ENCODE peak calls at places on chromosomes 2 and 18, in seven cellular contexts. X is IMR-90, C is neuronal stem cell, H is H9, Z is mesendoderm, N is H1, R is trophoblast cell. E is an unnamed sample.

GRCh38 chr2:218805627-218806026 is 23.7 kb downstream of the CYP27A1 start:
- DNase-seq in X (peak; percentile 80), C (no peak), H (no peak), Z (peak; percentile 43), N (no peak), R (no peak), E (peak; percentile 87)

GRCh38 chr2:23504591-23504990 is 119.6 kb downstream of the KLHL29 start:
- DNase-seq in X (no peak), C (no peak), H (no peak), Z (no peak), N (no peak), R (no peak), E (no peak)

GRCh38 chr2:239962890-239963591 is 62.1 kb downstream of the NDUFA10 start:
- DNase-seq in X (no peak), C (no peak), H (no peak), Z (no peak), N (no peak), R (no peak), E (no peak)

GRCh38 chr18:36412778-36413177 is 115.3 kb downstream of the FHOD3 start:
- DNase-seq in X (no peak), C (no peak), H (peak; percentile 58), Z (peak; percentile 68), N (no peak), R (peak; percentile 53), E (no peak)

GRCh38 chr2:218834685-218835084 is 3.1 kb upstream of the PRKAG3 start:
- DNase-seq in X (no peak), C (no peak), H (no peak), Z (no peak), N (no peak), R (no peak), E (no peak)

GRCh38 chr2:128086244-128086643 is 4.8 kb upstream of the UGGT1 start:
- DNase-seq in X (no peak), C (no peak), H (no peak), Z (no peak), N (no peak), R (no peak), E (no peak)

GRCh38 chr18:49007663-49008062 is 56.9 kb upstream of the SMAD7 start:
- DNase-seq in X (no peak), C (no peak), H (no peak), Z (no peak), N (no peak), R (no peak), E (no peak)

GRCh38 chr2:26577442-26578433 is 63.4 kb downstream of the CIB4 start:
- DNase-seq in X (peak; percentile 49), C (peak; percentile 69), H (peak; percentile 85), Z (peak; percentile 75), N (peak; percentile 90), R (peak; percentile 30), E (peak; percentile 57)

GRCh38 chr2:112840068-112840445 is 3.5 kb upstream of the IL1B start:
- DNase-seq in X (no peak), C (no peak), H (no peak), Z (no peak), N (no peak), R (no peak), E (no peak)

GRCh38 chr2:208542465-208543041 is 136.0 kb downstream of the PTH2R start:
- DNase-seq in X (no peak), C (no peak), H (no peak), Z (no peak), N (no peak), R (no peak), E (no peak)

GRCh38 chr18:63439334-63439733 is 17.1 kb upstream of the VPS4B start:
- DNase-seq in X (peak; percentile 70), C (peak; percentile 63), H (peak; percentile 67), Z (peak; percentile 84), N (peak; percentile 61), R (peak; percentile 54), E (peak; percentile 72)

GRCh38 chr2:205700331-205701132 is 18.2 kb downstream of the NRP2 start:
- DNase-seq in X (peak; percentile 90), C (no peak), H (peak; percentile 67), Z (peak; percentile 88), N (no peak), R (no peak), E (peak; percentile 96)

GRCh38 chr2:3480352-3481010 is 38.9 kb downstream of the ADI1 start:
- DNase-seq in X (no peak), C (no peak), H (no peak), Z (no peak), N (no peak), R (no peak), E (no peak)

GRCh38 chr2:86337235-86338099 is at the start of gene REEP1:
- DNase-seq in X (no peak), C (peak; percentile 33), H (peak; percentile 43), Z (peak; percentile 23), N (no peak), R (peak; percentile 82), E (peak; percentile 3)

GRCh38 chr2:68709421-68709911 is 25.1 kb upstream of the ARHGAP25 start:
- DNase-seq in X (peak; percentile 67), C (peak; percentile 38), H (peak; percentile 41), Z (peak; percentile 71), N (peak; percentile 52), R (no peak), E (peak; percentile 75)

GRCh38 chr2:106158871-106159270 is 35.2 kb downstream of the UXS1 start:
- DNase-seq in X (no peak), C (no peak), H (no peak), Z (no peak), N (no peak), R (no peak), E (no peak)

GRCh38 chr2:241774419-241775222 is 2.0 kb upstream of the GAL3ST2 start:
- DNase-seq in X (peak; percentile 79), C (no peak), H (peak; percentile 28), Z (no peak), N (peak; percentile 45), R (no peak), E (peak; percentile 20)

GRCh38 chr2:10238396-10238795 is 64.3 kb upstream of the HPCAL1 start:
- DNase-seq in X (no peak), C (no peak), H (no peak), Z (no peak), N (no peak), R (no peak), E (no peak)
- H3K79me1 ChIP-seq in X (no peaks in the 10 kb centered on the region), C (no peaks in the 10 kb centered on the region), H (no peaks in the 10 kb centered on the region), Z (no peaks in the 10 kb centered on the region), N (no peaks in the 10 kb centered on the region), R (no peaks in the 10 kb centered on the region), E (no peaks in the 10 kb centered on the region)

DNA sequence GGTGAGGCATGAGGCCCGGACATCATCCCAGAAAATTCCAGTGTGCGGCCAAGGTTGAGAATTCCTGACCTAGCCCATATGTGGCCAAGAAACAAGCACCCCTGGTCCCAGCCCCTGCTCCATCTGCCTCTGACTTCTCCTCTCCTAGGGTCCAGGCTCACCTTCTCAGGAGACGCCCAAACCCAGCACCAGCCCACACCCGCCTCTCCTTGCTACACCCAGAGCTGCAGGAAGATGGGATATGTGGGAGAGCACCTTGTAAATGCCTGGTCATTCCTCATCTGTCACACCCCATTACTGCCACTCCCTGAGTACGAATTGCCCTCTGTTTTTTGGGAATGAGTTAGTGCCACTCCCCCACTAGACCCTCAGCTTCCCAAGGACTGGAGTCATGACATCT is 7.3 kb upstream of the ATP6V1B1 start:
- DNase-seq in X (no peak), C (no peak), H (no peak), Z (no peak), N (no peak), R (no peak), E (no peak)
- H3K4ac ChIP-seq in X (no peak overlapping the region), C (no peak overlapping the region), H (no peak overlapping the region), Z (no peak overlapping the region), N (no peak overlapping the region), R (no peak overlapping the region), E (no peak overlapping the region)

DNA sequence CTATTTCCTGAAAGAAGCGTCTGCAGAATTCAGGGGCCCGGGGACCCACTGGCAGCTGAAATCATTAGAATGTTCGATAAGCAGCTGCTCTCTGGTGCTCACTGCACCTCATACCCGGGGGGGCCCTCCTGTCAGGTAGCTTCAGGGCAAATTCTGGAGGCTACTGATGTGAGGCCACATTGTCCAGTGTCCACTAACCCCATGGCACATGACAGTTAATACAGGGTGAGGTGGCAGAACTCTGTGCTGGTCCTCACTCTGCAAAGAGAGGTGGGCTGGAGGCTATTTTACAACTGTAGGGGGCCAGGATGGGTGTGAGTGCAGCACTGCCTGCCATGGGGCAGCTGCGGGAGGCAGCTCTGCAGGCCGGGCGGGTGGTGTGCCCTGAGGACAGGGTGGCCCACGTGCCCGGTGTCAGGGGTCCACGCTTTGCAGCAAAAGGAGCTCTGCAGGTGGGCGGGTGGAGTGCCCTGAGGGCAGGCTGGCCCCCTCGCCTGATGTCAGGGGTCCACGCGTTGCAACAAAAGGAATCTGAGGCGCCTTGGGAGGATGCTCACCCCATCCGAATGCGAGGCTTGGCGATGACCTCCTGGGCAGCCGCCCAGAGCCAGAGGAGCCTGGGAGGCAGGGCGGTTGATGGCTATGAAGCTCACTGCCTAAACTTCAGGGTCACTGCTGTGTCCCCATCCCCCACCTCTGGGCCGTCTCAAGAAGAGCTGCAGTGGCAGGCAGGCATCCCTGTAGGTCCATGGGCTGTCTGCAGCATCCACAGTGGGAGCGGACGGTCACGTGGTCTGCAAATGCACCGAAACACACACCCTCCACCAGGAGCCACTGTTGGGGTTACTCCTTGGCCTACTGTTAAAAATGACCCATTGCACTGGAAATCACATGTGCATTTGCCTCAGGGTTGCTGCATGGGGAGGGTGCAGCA is 207.0 kb upstream of the SALL3 start:
- DNase-seq in X (no peak), C (no peak), H (no peak), Z (no peak), N (no peak), R (no peak), E (no peak)
- H3K79me1 ChIP-seq in X (no peaks in the 10 kb centered on the region), C (peaks cover 2% of the 10 kb centered on the region), H (no peaks in the 10 kb centered on the region), Z (no peaks in the 10 kb centered on the region), N (no peaks in the 10 kb centered on the region), R (no peaks in the 10 kb centered on the region), E (no peaks in the 10 kb centered on the region)

GRCh38 chr2:111656893-111657292 is 227.1 kb downstream of the ANAPC1 start:
- DNase-seq in X (no peak), C (no peak), H (no peak), Z (no peak), N (no peak), R (no peak), E (no peak)

GRCh38 chr2:111656436-111656835 is 227.6 kb downstream of the ANAPC1 start:
- DNase-seq in X (no peak), C (no peak), H (no peak), Z (no peak), N (no peak), R (no peak), E (no peak)

GRCh38 chr2:111654829-111655228 is 229.2 kb downstream of the ANAPC1 start:
- DNase-seq in X (no peak), C (no peak), H (no peak), Z (no peak), N (no peak), R (peak; percentile 46), E (no peak)

GRCh38 chr2:111659361-111660281 is 224.4 kb downstream of the ANAPC1 start:
- DNase-seq in X (peak; percentile 85), C (no peak), H (peak; percentile 73), Z (peak; percentile 53), N (no peak), R (peak; percentile 75), E (peak; percentile 71)

DNA sequence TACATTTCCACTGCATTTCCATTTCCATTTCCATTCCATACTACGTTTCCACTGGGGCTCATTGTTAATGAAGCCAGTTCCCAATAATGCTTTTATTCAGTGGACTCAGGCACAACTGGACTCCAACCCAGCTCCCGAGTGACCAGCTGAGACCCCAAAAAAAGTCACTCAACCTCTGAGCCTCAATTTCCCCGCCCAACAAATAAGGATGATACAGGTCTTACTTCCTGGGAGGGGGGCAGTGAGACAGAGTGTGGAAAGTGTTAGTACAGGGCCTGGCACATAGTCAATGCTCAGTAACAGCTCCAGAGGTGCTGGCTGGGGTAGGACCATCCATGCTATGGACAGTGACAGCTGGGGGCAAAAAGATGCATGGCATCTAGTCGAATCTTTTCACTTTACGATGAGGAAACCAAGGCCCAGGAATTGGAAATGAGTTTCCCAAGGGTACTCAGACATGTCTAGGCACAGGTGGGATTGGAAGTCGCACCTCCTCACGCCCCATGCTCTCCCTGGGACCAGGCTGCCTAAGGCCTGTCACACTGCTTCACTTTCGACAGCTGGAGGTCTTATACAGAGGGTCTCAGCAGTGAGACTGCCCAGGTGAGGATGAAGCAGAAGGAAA is 226.5 kb downstream of the ANAPC1 start:
- DNase-seq in X (no peak), C (no peak), H (no peak), Z (no peak), N (no peak), R (no peak), E (no peak)
- H3K4ac ChIP-seq in X (no peak overlapping the region), C (no peak overlapping the region), H (no peak overlapping the region), Z (no peak overlapping the region), N (no peak overlapping the region), R (no peak overlapping the region), E (no peak overlapping the region)

E was measured in mesenchymal stem cell.